ENCODE peak calls at places on chromosome 18, in four cellular contexts. A is heart right ventricle, C is aorta, K is heart left ventricle. R is an unnamed sample. For H3K4me1, the result is how much of the 10 kb centered on the place peaks cover.

GRCh38 chr18:5424903-5425302 is 118.9 kb downstream of the EPB41L3 start:
- DNase-seq in A (no peak), C (no peak), K (no peak), R (no peak)

GRCh38 chr18:39348757-39349156 is 1783.2 kb upstream of the CELF4 start:
- DNase-seq in A (no peak), C (no peak), K (no peak), R (no peak)

GRCh38 chr18:50218432-50219197 is 23.7 kb upstream of the MYO5B start:
- DNase-seq in A (no peak), C (no peak), K (no peak), R (no peak)

GRCh38 chr18:79424880-79425572 is 29.3 kb downstream of the NFATC1 start:
- DNase-seq in A (no peak), C (no peak), K (no peak), R (no peak)

GRCh38 chr18:60413944-60414547 is 41.5 kb upstream of the MC4R start:
- DNase-seq in A (no peak), C (no peak), K (no peak), R (no peak)

GRCh38 chr18:55706893-55707292 is 118.9 kb upstream of the TCF4 start:
- DNase-seq in A (no peak), C (no peak), K (no peak), R (no peak)

GRCh38 chr18:79936641-79937040 is 14.8 kb downstream of the SLC66A2 start:
- DNase-seq in A (no peak), C (peak), K (no peak), R (no peak)

GRCh38 chr18:61337527-61337926 is 4.3 kb downstream of the CDH20 start:
- DNase-seq in A (no peak), C (no peak), K (no peak), R (no peak)

GRCh38 chr18:46283895-46284295 is 179.7 kb downstream of the HAUS1 start:
- DNase-seq in A (no peak), C (no peak), K (no peak), R (no peak)

GRCh38 chr18:79466591-79466990 is 70.9 kb downstream of the NFATC1 start:
- DNase-seq in A (no peak), C (no peak), K (no peak), R (no peak)

GRCh38 chr18:28267878-28268625 is 91.1 kb upstream of the CDH2 start:
- DNase-seq in A (no peak), C (no peak), K (no peak), R (no peak)
- H3K4me1 ChIP-seq in A (under half), C (under half), K (under half), R (under half)

GRCh38 chr18:908631-909621 is 4.3 kb downstream of the ADCYAP1 start:
- DNase-seq in A (no peak), C (no peak), K (no peak), R (no peak)

GRCh38 chr18:907880-908512 is 3.3 kb downstream of the ADCYAP1 start:
- DNase-seq in A (no peak), C (peak), K (no peak), R (no peak)

GRCh38 chr18:906416-907170 is 1.9 kb downstream of the ADCYAP1 start:
- DNase-seq in A (no peak), C (no peak), K (no peak), R (no peak)

GRCh38 chr18:905948-906415 is 1.3 kb downstream of the ADCYAP1 start:
- DNase-seq in A (no peak), C (no peak), K (no peak), R (no peak)

DNA sequence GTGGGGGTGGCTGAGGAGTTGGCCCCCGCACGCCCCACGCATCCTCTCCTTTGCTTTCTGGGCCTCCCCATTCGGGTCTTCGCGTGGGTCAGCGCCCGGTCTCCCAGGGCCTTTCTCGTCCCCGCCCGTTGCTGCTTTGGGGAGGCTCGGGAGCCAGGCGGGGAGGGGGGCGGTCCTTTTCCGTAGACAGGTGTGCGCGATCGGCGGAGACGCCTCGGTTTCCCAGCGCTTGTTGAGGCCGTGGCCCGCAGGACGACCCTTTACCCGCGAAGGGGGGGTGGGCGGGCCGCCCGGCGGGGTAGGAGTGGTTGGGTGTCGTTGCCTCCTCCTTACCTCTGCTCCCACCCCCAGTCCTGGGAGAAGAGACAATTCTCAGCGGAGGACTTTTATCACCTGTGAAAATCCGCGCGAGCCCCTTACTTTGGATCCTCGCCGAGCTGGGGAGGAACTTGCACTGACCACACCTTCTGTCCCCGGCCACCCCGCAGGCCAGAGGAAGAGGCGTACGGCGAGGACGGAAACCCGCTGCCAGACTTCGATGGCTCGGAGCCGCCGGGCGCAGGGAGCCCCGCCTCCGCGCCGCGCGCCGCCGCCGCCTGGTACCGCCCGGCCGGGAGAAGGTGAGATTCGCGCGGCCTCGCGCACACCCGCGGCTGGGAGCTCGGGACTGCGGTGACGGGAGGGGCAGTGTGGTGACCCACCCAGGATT is 2.7 kb downstream of the ADCYAP1 start:
- DNase-seq in A (no peak), C (peak), K (no peak), R (no peak)
- H3K4me1 ChIP-seq in A (under half), C (under half), K (under half), R (under half)

GRCh38 chr18:76727589-76727988 is 94.8 kb upstream of the ZNF236 start:
- DNase-seq in A (no peak), C (no peak), K (no peak), R (no peak)

GRCh38 chr18:76720683-76721082 is 101.7 kb upstream of the ZNF236 start:
- DNase-seq in A (no peak), C (no peak), K (no peak), R (no peak)

GRCh38 chr18:76721207-76721996 is 101.0 kb upstream of the ZNF236 start:
- DNase-seq in A (no peak), C (no peak), K (no peak), R (no peak)

GRCh38 chr18:76725445-76725844 is 96.9 kb upstream of the ZNF236 start:
- DNase-seq in A (no peak), C (no peak), K (no peak), R (no peak)

DNA sequence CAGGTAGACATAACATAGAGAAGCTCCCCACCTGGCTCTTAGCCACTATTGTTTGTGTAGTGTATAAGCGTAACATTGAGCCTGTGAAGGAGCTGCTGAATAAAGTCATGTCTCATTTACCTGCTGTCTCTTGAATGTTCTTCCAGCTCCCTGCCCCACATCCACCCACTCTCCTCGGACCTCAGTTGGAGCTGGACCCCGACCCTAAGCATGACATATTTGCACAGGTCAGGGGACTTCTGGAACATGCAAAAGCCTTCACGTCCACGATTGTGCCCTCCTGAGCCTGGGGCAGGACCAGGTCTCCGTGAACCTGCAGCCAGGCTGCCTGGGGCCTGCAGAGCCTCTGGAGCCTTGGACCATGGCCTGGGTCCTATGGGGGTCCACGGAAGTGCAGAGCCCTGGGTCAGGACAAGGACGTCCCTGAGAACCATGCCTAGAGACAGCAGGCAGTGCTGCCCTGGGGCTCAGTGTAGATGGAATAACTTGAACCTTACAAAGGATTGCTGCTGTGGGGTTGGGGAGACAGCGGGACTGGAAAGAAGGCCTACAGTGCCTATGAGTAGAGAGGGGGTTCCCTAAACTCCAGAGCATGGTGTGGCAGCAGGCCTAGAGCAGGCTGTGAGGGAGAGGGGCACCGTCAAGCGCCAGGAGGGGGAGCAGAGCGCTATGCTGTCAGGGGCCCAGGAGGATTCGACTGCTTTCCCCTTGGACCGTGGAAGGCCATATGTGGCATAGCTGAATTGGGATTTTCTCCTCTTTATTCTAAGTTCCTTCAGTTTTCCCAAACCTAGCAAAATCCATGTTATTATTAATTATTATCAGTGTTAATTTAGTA is 99.9 kb upstream of the ZNF236 start:
- DNase-seq in A (no peak), C (no peak), K (no peak), R (no peak)
- H3K4me1 ChIP-seq in A (under half), C (under half), K (under half), R (under half)

GRCh38 chr18:9736445-9736844 is 28.3 kb downstream of the RAB31 start:
- DNase-seq in A (no peak), C (no peak), K (no peak), R (no peak)

GRCh38 chr18:9736942-9737813 is 29.1 kb downstream of the RAB31 start:
- DNase-seq in A (no peak), C (no peak), K (no peak), R (no peak)

GRCh38 chr18:9739516-9739915 is 31.4 kb downstream of the RAB31 start:
- DNase-seq in A (no peak), C (no peak), K (no peak), R (no peak)

GRCh38 chr18:9738266-9738969 is 30.3 kb downstream of the RAB31 start:
- DNase-seq in A (no peak), C (no peak), K (no peak), R (no peak)

GRCh38 chr18:9737814-9738160 is 29.7 kb downstream of the RAB31 start:
- DNase-seq in A (no peak), C (no peak), K (no peak), R (no peak)
- H3K4me1 ChIP-seq in A (under half), C (under half), K (under half), R (under half)

GRCh38 chr18:58501497-58501896 is 127.4 kb downstream of the ALPK2 start:
- DNase-seq in A (no peak), C (no peak), K (no peak), R (no peak)

GRCh38 chr18:58497845-58498244 is 131.0 kb downstream of the ALPK2 start:
- DNase-seq in A (no peak), C (no peak), K (no peak), R (no peak)

GRCh38 chr18:58499527-58499926 is 129.4 kb downstream of the ALPK2 start:
- DNase-seq in A (no peak), C (no peak), K (no peak), R (no peak)

GRCh38 chr18:58502628-58503027 is 126.3 kb downstream of the ALPK2 start:
- DNase-seq in A (no peak), C (no peak), K (no peak), R (no peak)

DNA sequence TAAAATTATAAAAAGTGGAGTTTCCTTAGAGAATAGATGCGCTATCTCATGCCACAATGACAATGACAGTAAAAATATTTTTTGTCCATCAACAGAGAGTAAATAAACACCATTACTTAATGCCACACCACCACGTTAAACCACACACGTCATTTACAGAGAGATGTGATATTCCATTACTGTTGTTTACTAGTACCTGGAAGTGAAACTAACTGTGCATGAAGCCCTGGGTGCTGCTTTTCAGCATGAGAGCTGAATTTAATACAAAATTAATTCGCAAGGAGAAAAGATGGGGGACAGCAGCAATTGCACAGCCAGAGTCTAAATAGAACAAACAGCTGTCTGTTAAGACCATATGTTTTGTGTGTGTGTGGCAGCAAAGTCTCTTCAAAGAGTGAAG is 127.9 kb downstream of the ALPK2 start:
- DNase-seq in A (no peak), C (no peak), K (no peak), R (no peak)
- H3K4me1 ChIP-seq in A (under half), C (under half), K (under half), R (under half)

DNA sequence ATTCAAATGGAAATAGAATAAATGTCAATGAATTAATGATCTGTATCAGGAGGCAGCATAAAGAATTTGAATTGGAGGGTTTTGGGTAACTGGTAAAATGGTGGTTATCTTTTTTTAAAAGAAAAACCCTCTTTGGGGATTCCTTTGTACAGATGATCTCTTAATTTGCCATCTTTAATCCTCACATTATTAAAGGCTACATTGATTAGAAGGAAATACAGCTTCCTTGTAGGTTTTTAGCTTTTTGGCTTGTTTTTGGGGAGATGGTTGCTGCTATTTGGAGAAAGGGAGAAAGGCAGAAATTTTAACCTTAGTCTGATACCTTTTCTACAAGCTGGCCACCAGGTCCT is 600 bp upstream of the MAPRE2 start:
- DNase-seq in A (no peak), C (no peak), K (no peak), R (no peak)
- H3K4me1 ChIP-seq in A (under half), C (under half), K (under half), R (under half)

GRCh38 chr18:63213331-63213900 is 106.2 kb downstream of the BCL2 start:
- DNase-seq in A (no peak), C (no peak), K (no peak), R (no peak)
- H3K4me1 ChIP-seq in A (under half), C (under half), K (under half), R (under half)

GRCh38 chr18:23580677-23581367 is 5.5 kb downstream of the NPC1 start:
- DNase-seq in A (no peak), C (no peak), K (no peak), R (no peak)
- H3K4me1 ChIP-seq in A (under half), C (under half), K (under half), R (under half)

R was measured in ovary.